ENCODE peak calls at places on chromosome 10, in six cellular contexts. T is right cardiac atrium, V is lower lobe of right lung, H is neuronal stem cell, I is heart left ventricle, M is stomach. N is an unnamed sample.

GRCh38 chr10:3805791-3806381 is 20.9 kb upstream of the KLF6 start:
- DNase-seq in T (peak), V (no peak), H (no peak), I (peak), M (no peak), N (peak)

GRCh38 chr10:62437696-62438095 is 63.5 kb downstream of the ZNF365 start:
- DNase-seq in T (no peak), V (no peak), H (peak), I (no peak), M (no peak), N (peak)

GRCh38 chr10:131724891-131725735 is 175.7 kb upstream of the PPP2R2D start:
- DNase-seq in T (no peak), V (no peak), H (no peak), I (no peak), M (peak), N (no peak)

GRCh38 chr10:77661100-77661499 is 23.5 kb upstream of the KCNMA1 start:
- DNase-seq in T (no peak), V (no peak), H (no peak), I (no peak), M (no peak), N (no peak)

GRCh38 chr10:70324341-70324861 is 40.6 kb upstream of the NPFFR1 start:
- DNase-seq in T (peak), V (no peak), H (peak), I (no peak), M (no peak), N (peak)

GRCh38 chr10:79442171-79443040 is 3.0 kb downstream of the ZCCHC24 start:
- DNase-seq in T (peak), V (no peak), H (no peak), I (no peak), M (no peak), N (no peak)

GRCh38 chr10:114810926-114811325 is 10.7 kb upstream of the FHIP2A start:
- DNase-seq in T (no peak), V (no peak), H (no peak), I (no peak), M (no peak), N (no peak)

GRCh38 chr10:113552723-113553122 is at the start of gene HABP2:
- DNase-seq in T (no peak), V (no peak), H (no peak), I (no peak), M (no peak), N (peak)

GRCh38 chr10:19097151-19097550 is 48.5 kb downstream of the MALRD1 start:
- DNase-seq in T (no peak), V (no peak), H (no peak), I (no peak), M (no peak), N (no peak)

GRCh38 chr10:58781873-58782488 is 269.3 kb downstream of the BICC1 start:
- DNase-seq in T (no peak), V (no peak), H (peak), I (no peak), M (no peak), N (no peak)

GRCh38 chr10:58672855-58673254 is 160.2 kb downstream of the BICC1 start:
- DNase-seq in T (no peak), V (no peak), H (no peak), I (no peak), M (no peak), N (no peak)

GRCh38 chr10:123913688-123914268 is 22.2 kb upstream of the CPXM2 start:
- DNase-seq in T (peak), V (no peak), H (no peak), I (no peak), M (no peak), N (no peak)

GRCh38 chr10:89662596-89662995 is 17.6 kb upstream of the PANK1 start:
- DNase-seq in T (no peak), V (no peak), H (no peak), I (no peak), M (no peak), N (no peak)

GRCh38 chr10:1379601-1380000 is 323.4 kb downstream of the WDR37 start:
- DNase-seq in T (no peak), V (no peak), H (no peak), I (no peak), M (peak), N (no peak)

GRCh38 chr10:11853468-11853867 is 30.3 kb downstream of the PROSER2 start:
- DNase-seq in T (no peak), V (no peak), H (no peak), I (no peak), M (no peak), N (no peak)

GRCh38 chr10:63763744-63764143 is 242.5 kb downstream of the REEP3 start:
- DNase-seq in T (no peak), V (no peak), H (no peak), I (no peak), M (no peak), N (no peak)

GRCh38 chr10:35217458-35217857 is 90.8 kb downstream of the CREM start:
- DNase-seq in T (no peak), V (no peak), H (no peak), I (peak), M (no peak), N (peak)

GRCh38 chr10:79056736-79057391 is 11.9 kb upstream of the ZMIZ1 start:
- DNase-seq in T (no peak), V (peak), H (no peak), I (no peak), M (no peak), N (no peak)

GRCh38 chr10:122085423-122085911 is 96.5 kb downstream of the TACC2 start:
- DNase-seq in T (no peak), V (no peak), H (no peak), I (no peak), M (no peak), N (no peak)

GRCh38 chr10:52879651-52880050 is 107.1 kb upstream of the MBL2 start:
- DNase-seq in T (no peak), V (no peak), H (no peak), I (no peak), M (no peak), N (no peak)

GRCh38 chr10:124005091-124005490 is 88.3 kb downstream of the CHST15 start:
- DNase-seq in T (no peak), V (peak), H (no peak), I (no peak), M (peak), N (no peak)

GRCh38 chr10:21814866-21815265 is 188.7 kb downstream of the DNAJC1 start:
- DNase-seq in T (no peak), V (no peak), H (no peak), I (no peak), M (no peak), N (no peak)

GRCh38 chr10:7952251-7952650 is 102.2 kb upstream of the GATA3 start:
- DNase-seq in T (no peak), V (no peak), H (no peak), I (no peak), M (no peak), N (no peak)

GRCh38 chr10:34627331-34627730 is 187.8 kb downstream of the PARD3 start:
- DNase-seq in T (no peak), V (no peak), H (no peak), I (no peak), M (no peak), N (no peak)

GRCh38 chr10:116170815-116171250 is 102.2 kb downstream of the GFRA1 start:
- DNase-seq in T (no peak), V (no peak), H (peak), I (no peak), M (no peak), N (peak)

GRCh38 chr10:25078659-25079429 is 62.4 kb downstream of the THNSL1 start:
- DNase-seq in T (no peak), V (no peak), H (no peak), I (no peak), M (peak), N (no peak)
- H3K27ac ChIP-seq in T (no peak), V (no peak), H (no peak), I (no peak), M (peak), N (no peak)

DNA sequence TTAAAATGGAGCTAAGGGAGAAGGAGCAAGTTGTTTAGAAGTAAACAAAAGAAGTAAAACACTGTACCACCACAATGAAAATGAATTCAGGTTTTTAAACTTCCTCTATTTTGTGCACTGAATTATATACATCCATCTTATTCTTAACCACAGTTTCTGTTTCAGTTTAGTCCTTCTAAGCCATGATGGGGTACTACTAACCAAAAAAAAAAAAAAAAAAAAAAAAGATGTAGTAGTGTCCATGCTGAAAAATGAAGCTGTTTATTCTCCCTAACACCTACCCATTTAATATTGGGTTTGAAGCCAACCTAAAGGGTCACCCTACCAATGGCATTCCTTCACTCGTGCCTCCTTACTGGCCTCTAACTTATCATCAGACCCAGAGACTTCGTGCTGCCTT is 3.4 kb upstream of the BMPR1A start:
- DNase-seq in T (no peak), V (no peak), H (no peak), I (no peak), M (no peak), N (no peak)
- H3K27ac ChIP-seq in T (peak), V (no peak), H (no peak), I (peak), M (peak), N (no peak)

GRCh38 chr10:73788864-73789658 is 3.7 kb downstream of the ZSWIM8 start:
- DNase-seq in T (no peak), V (no peak), H (no peak), I (no peak), M (no peak), N (no peak)

GRCh38 chr10:73785221-73785720 is at the start of gene ZSWIM8:
- DNase-seq in T (peak), V (peak), H (peak), I (peak), M (peak), N (peak)

GRCh38 chr10:73789659-73790055 is 4.3 kb downstream of the ZSWIM8 start:
- DNase-seq in T (no peak), V (no peak), H (no peak), I (no peak), M (no peak), N (no peak)

GRCh38 chr10:73785721-73786511 is 510 bp downstream of the ZSWIM8 start:
- DNase-seq in T (no peak), V (peak), H (no peak), I (peak), M (peak), N (peak)

DNA sequence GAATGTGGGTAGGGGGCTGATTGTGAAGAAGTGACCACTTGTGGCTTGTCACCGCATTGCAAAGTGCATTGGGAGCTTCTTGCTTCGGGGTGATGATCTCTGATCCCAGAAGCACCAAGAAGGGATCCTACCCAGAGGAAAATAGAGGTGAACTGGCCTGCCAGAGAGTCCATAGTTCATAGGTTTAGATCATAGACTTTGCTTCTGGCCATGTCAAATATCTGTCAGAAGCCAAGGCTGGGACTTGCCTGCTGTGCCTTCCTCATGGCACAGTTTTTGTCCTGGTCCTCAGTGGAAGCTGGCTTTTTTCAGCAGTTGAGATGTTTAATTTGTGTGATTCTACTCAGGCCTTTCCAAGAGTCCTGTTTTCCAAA is 1.1 kb downstream of the ZSWIM8 start:
- DNase-seq in T (no peak), V (no peak), H (no peak), I (no peak), M (no peak), N (no peak)
- H3K27ac ChIP-seq in T (no peak), V (peak), H (no peak), I (peak), M (peak), N (no peak)

DNA sequence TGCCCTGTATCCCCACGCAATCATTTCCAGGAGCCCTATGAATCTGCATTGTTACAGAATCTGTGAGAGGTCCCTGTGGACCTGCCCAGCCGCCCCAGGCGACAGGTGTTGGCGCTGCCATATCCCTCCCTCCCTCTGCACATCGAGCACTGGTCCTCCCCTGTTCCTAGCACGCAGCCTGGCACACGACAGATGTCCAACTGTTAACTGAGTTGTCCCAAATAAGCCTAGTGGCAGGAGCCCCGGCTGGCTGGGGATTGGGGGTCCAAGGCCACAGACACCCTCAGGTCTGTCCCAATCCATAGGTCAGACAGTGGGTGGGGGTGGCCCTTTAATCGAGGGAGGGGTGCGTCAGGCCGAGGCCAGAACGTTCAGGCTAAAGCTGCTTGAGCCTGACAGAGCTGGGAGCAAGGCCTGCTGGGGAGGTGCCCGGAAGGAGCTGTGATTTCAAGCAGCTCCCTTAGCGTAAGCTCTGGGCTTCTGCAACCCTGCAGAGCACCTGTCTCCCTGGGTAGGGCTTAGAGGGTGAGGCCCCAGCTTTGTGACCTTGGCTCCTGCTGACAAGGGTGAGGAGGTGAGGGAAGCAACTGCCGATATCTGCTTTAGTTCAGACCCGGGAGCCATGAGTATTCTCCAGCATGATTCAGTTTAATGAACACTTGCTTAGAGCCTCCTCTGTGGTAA is 40.1 kb downstream of the ADRA2A start:
- DNase-seq in T (no peak), V (no peak), H (no peak), I (no peak), M (no peak), N (no peak)
- H3K27ac ChIP-seq in T (no peak), V (no peak), H (no peak), I (no peak), M (no peak), N (no peak)

N was measured in SJCRH30.